ENCODE peak calls at places on chromosome 20, in seven cellular contexts. C, P, E, I, A, X and Q are unnamed samples.

GRCh38 chr20:645318-646106 is 7.5 kb downstream of the SRXN1 start:
- DNase-seq in A (peak; percentile 94), I (peak; percentile 89), C (peak; percentile 40), E (peak; percentile 82), X (no peak), P (peak; percentile 94), Q (peak; percentile 70)

GRCh38 chr20:44527716-44528199 is 5.9 kb upstream of the SERINC3 start:
- DNase-seq in P (peak; percentile 33), X (no peak), I (no peak), A (no peak), E (no peak), C (no peak), Q (no peak)

GRCh38 chr20:13313201-13313600 is 92.1 kb downstream of the ISM1 start:
- DNase-seq in X (no peak), E (no peak), I (no peak), P (no peak), C (no peak), A (no peak), Q (no peak)

GRCh38 chr20:63624486-63624885 is 2.4 kb downstream of the GMEB2 start:
- DNase-seq in A (no peak), C (no peak), I (no peak), X (no peak), E (no peak), P (no peak), Q (no peak)

GRCh38 chr20:17505664-17506517 is 25.3 kb downstream of the BFSP1 start:
- DNase-seq in A (no peak), E (no peak), P (no peak), I (no peak), C (no peak), X (no peak), Q (no peak)

GRCh38 chr20:47418061-47418616 is 61.6 kb upstream of the ZMYND8 start:
- DNase-seq in P (no peak), X (no peak), E (no peak), I (no peak), A (no peak), C (no peak), Q (no peak)

GRCh38 chr20:35663516-35663812 is 1.2 kb downstream of the CPNE1 start:
- DNase-seq in E (peak; percentile 54), C (peak; percentile 34), I (no peak), P (no peak), X (no peak), A (no peak), Q (no peak)

GRCh38 chr20:11978496-11978895 is 60.8 kb downstream of the BTBD3 start:
- DNase-seq in P (no peak), C (no peak), A (no peak), X (no peak), I (no peak), E (no peak), Q (no peak)

GRCh38 chr20:63929071-63929470 is 27.1 kb downstream of the UCKL1 start:
- DNase-seq in X (no peak), P (no peak), A (no peak), E (no peak), I (no peak), C (no peak), Q (no peak)

GRCh38 chr20:50536333-50536732 is 26.1 kb downstream of the PTPN1 start:
- DNase-seq in X (no peak), A (no peak), P (no peak), C (no peak), E (no peak), I (no peak), Q (no peak)

GRCh38 chr20:17852323-17852722 is 116.3 kb downstream of the SNX5 start:
- DNase-seq in C (no peak), A (no peak), I (no peak), P (no peak), X (no peak), E (no peak), Q (no peak)

GRCh38 chr20:59141818-59142581 is 21.6 kb upstream of the ZNF831 start:
- DNase-seq in P (no peak), C (no peak), X (no peak), A (no peak), E (no peak), I (peak; percentile 75), Q (no peak)

GRCh38 chr20:44038681-44039123 is 124.0 kb downstream of the TOX2 start:
- DNase-seq in C (no peak), P (no peak), X (no peak), A (no peak), I (no peak), E (no peak), Q (no peak)

GRCh38 chr20:35743693-35744491 is 1.8 kb upstream of the RBM39 start:
- DNase-seq in X (no peak), P (no peak), E (peak; percentile 62), A (no peak), I (peak; percentile 17), C (no peak), Q (no peak)

GRCh38 chr20:53582574-53583351 is 10.9 kb downstream of the ZNF217 start:
- DNase-seq in X (no peak), C (peak; percentile 31), I (no peak), E (peak; percentile 65), A (no peak), P (no peak), Q (no peak)

GRCh38 chr20:64090165-64090564 is 6.0 kb upstream of the LKAAEAR1 start:
- DNase-seq in A (no peak), C (no peak), P (no peak), E (no peak), I (no peak), X (no peak), Q (no peak)

GRCh38 chr20:14918981-14919380 is 581.6 kb upstream of the FLRT3 start:
- DNase-seq in E (no peak), A (no peak), P (no peak), I (no peak), C (no peak), X (no peak), Q (no peak)

GRCh38 chr20:44942264-44942973 is 17.8 kb downstream of the TOMM34 start:
- DNase-seq in A (no peak), C (no peak), I (no peak), X (no peak), P (no peak), E (no peak), Q (no peak)

GRCh38 chr20:34562643-34563042 is 4.1 kb downstream of the MAP1LC3A start:
- DNase-seq in A (no peak), E (peak; percentile 34), P (peak; percentile 66), C (no peak), I (no peak), X (no peak), Q (no peak)

GRCh38 chr20:42945194-42945593 is 244.5 kb downstream of the PTPRT start:
- DNase-seq in P (no peak), A (no peak), X (no peak), I (no peak), E (no peak), C (no peak), Q (no peak)

GRCh38 chr20:42945595-42945994 is 244.1 kb downstream of the PTPRT start:
- DNase-seq in C (no peak), X (no peak), A (no peak), I (no peak), E (no peak), P (no peak), Q (no peak)

GRCh38 chr20:42955713-42956112 is 234.0 kb downstream of the PTPRT start:
- DNase-seq in I (no peak), P (no peak), E (no peak), A (no peak), X (no peak), C (no peak), Q (no peak)

GRCh38 chr20:42949865-42950264 is 239.8 kb downstream of the PTPRT start:
- DNase-seq in A (no peak), X (no peak), I (no peak), E (no peak), P (no peak), C (no peak), Q (no peak)
- TF ChIP-seq CTCF in A (no peak), X (no peak), I (no peak), E (no peak), P (peak; percentile 16), C (no peak), Q (no peak)

DNA sequence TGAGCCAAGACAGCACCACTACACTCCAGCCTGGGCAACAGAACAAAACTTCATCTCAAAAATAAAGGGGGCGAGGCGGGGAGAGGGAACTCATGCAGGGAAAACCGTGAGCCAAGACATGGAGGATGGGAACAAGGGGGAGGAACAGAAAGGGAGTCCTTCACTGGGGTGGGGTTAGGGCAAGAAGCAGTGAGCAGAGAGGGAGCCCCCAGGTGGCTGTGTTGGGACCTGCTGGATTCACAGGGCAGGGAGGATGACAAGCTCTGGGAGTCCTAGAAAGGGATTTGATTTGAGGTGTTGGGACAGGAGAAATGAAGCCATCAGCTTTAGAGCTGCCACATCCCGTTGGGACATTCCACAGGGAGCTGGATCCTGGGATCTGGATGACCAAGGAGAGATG is 90.6 kb upstream of the TOP1 start:
- DNase-seq in P (peak; percentile 52), C (no peak), A (no peak), X (no peak), E (no peak), I (no peak), Q (no peak)
- TF ChIP-seq CTCF in P (peak; percentile 61), C (no peak), A (no peak), X (no peak), E (peak; percentile 26), I (no peak), Q (no peak)

GRCh38 chr20:38214871-38215788 is 45.4 kb downstream of the KIAA1755 start:
- DNase-seq in E (no peak), I (no peak), C (no peak), A (no peak), P (no peak), X (no peak), Q (no peak)
- TF ChIP-seq CTCF in E (no peak), I (no peak), C (no peak), A (no peak), P (peak; percentile 36), X (no peak), Q (no peak)

GRCh38 chr20:5526516-5526915 is 209.8 kb upstream of the PROKR2 start:
- DNase-seq in C (no peak), P (peak; percentile 31), I (no peak), E (no peak), A (no peak), X (no peak), Q (no peak)

GRCh38 chr20:5524886-5525285 is 208.1 kb upstream of the PROKR2 start:
- DNase-seq in C (no peak), I (no peak), P (no peak), A (no peak), E (no peak), X (no peak), Q (no peak)

GRCh38 chr20:5531318-5532081 is 214.7 kb upstream of the PROKR2 start:
- DNase-seq in E (no peak), A (no peak), P (no peak), C (no peak), X (no peak), I (no peak), Q (no peak)

GRCh38 chr20:5529331-5530142 is 212.8 kb upstream of the PROKR2 start:
- DNase-seq in I (peak; percentile 80), E (peak; percentile 86), A (peak; percentile 74), P (peak; percentile 85), X (peak; percentile 34), C (peak; percentile 73), Q (peak; percentile 74)

DNA sequence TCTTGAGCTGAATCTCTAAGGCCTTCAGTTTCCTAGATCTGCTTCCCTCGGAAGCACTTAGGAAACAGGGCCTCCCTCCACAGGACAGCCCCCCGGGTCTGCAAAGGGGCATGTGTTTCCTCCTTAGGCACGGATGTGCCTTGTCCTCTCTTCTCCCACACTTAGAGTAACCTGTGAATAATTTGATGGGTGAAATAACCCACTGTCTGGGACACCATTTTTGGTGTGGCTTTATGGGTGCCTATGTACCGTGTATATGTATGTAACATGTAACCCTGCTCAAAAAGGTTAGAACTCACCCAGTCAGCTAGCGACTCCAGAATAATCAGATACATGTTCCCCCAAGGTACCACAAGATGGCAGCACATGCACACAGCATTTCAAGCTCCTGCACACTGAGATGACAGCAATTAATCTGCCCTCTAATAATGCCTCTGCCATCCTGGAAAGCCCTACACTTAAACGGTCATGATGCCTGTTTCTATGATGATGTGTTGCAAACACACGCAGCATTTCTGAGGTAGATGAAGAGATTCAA is 212.0 kb upstream of the PROKR2 start:
- DNase-seq in C (peak; percentile 57), X (peak; percentile 87), I (peak; percentile 64), E (peak; percentile 92), P (peak; percentile 72), A (peak; percentile 72), Q (peak; percentile 30)
- TF ChIP-seq CTCF in C (peak; percentile 75), X (peak; percentile 97), I (peak; percentile 79), E (peak; percentile 83), P (peak; percentile 76), A (peak; percentile 56), Q (peak; percentile 26)